ENCODE peak calls at places on chromosome 20, in four cellular contexts. L is esophagus muscularis mucosa, V is tibial artery, T is cardiac fibroblast. C is an unnamed sample.
A peak's percentile ranks its signal among the peaks of the same experiment; 100 is the strongest.

GRCh38 chr20:43662943-43663655 is 3.8 kb upstream of the MYBL2 start:
- DNase-seq in L (no peak), V (no peak), T (peak; percentile 11), C (no peak)

GRCh38 chr20:63070301-63070625 is 63.5 kb upstream of the BHLHE23 start:
- DNase-seq in L (no peak), V (no peak), T (no peak), C (no peak)

GRCh38 chr20:63520594-63520938 is at the start of gene PPDPF:
- DNase-seq in L (peak; percentile 94), V (peak; percentile 88), T (peak; percentile 83), C (no peak)

GRCh38 chr20:13274311-13274965 is 53.4 kb downstream of the ISM1 start:
- DNase-seq in L (no peak), V (no peak), T (no peak), C (no peak)

GRCh38 chr20:63625771-63626423 is 1.0 kb downstream of the GMEB2 start:
- DNase-seq in L (no peak), V (peak; percentile 73), T (peak; percentile 25), C (no peak)

GRCh38 chr20:25011831-25012241 is 19.3 kb upstream of the APMAP start:
- DNase-seq in L (no peak), V (peak; percentile 49), T (no peak), C (no peak)

GRCh38 chr20:57217802-57218201 is 48.6 kb downstream of the BMP7 start:
- DNase-seq in L (no peak), V (no peak), T (no peak), C (no peak)

GRCh38 chr20:60481742-60482133 is 523.5 kb downstream of the CDH26 start:
- DNase-seq in L (no peak), V (no peak), T (no peak), C (no peak)

GRCh38 chr20:64110411-64111068 is 3.2 kb upstream of the NPBWR2 start:
- DNase-seq in L (no peak), V (peak; percentile 48), T (no peak), C (no peak)

GRCh38 chr20:47676219-47676721 is 109.0 kb downstream of the SULF2 start:
- DNase-seq in L (no peak), V (peak; percentile 39), T (no peak), C (no peak)

GRCh38 chr20:2692886-2693285 is 306 bp downstream of the EBF4 start:
- DNase-seq in L (no peak), V (no peak), T (no peak), C (no peak)

GRCh38 chr20:45907219-45907948 is 4.6 kb downstream of the PLTP start:
- DNase-seq in L (no peak), V (no peak), T (no peak), C (no peak)

GRCh38 chr20:840858-841567 is 7.5 kb downstream of the FAM110A start:
- DNase-seq in L (no peak), V (no peak), T (no peak), C (no peak)

DNA sequence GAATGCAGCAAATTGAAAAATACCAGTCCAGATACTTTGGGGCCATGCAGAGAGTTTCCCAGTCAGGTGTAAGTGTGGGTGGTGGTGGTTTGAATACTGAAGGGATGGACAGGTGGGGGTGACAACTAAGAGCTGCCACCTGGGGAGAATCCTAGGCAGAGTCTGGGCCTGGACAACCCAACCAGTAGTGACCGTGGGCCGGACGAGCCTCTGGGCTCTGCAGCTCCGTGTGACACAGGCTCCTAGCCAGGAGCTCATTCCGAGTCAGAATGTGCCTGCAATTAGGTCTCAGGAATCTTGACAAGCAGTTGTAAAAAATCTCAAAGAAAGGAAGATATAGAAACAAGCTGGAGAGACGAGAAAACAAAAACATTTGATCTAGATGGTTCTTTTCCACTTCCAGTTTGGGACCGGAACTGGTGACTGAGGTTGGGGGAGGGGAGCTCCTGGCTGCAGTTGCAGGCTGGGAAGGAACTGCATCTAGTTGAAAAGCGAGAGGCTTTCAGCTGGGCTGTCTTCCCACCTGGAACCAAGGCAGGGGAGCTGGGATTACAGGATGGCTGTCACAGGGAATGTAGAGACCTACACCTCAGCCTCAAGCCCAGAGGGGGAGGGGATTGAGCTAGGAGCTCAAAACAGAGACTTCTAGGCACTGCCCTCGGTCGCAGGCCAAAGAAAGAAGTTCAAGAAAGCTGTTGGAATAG is 156.9 kb downstream of the PAX1 start:
- DNase-seq in L (no peak), V (no peak), T (no peak), C (no peak)
- H3K4me3 ChIP-seq in L (no peak overlapping the region), V (no peak overlapping the region), T (no peak overlapping the region), C (no peak overlapping the region)

DNA sequence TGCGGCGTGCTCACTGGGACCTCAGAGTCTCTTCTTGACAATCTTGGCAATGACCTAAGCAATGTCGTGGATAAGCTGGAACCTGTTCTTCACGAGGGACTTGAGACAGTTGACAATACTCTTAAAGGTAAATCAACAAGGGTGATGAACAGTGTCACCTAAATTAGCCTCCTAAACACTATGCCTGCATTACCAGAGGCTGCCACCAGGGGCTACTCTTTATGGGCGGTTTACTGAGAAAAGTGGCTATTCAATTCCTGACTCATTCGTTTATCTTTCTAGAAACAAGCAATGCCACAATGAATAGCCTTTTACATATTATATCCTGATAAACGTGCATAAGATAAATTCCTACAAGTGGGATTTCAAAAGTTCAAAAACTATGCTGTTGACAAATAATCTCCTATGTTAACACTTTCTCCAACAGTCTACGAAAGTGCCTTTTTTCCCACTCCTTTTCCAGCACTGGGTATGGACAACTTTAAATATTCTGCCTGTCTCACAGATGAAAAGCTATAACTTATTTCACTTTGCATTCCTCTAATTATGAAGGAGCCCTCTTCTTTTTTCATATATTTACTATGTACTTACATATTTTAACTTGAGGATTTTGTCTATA is 1.3 kb downstream of the BPIFA2 start:
- DNase-seq in L (no peak), V (no peak), T (peak; percentile 22), C (no peak)
- TF ChIP-seq CTCF in L (no peak), V (peak; percentile 8), T (peak; percentile 63), C (peak; percentile 61)

DNA sequence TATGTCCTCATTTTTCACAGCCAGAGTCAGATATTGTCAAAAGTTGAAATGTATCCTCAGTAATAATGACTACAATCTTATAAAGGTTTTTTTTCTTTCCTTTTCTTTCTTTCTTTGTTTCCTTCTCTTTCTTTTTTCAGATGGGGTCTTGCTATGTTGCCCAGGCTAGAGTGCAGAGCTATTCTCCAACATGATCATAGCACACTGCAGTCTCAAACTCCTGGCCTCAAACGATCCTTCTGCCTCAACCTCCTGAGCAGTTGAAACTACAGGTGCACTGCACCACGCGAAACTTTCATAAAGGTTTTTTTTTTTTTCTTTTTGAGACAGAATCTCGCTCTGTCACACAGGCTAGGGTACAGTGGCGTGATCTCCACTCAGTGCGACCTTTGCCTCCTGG is 31.1 kb upstream of the FOXA2 start:
- DNase-seq in L (no peak), V (no peak), T (no peak), C (no peak)
- H3K4me3 ChIP-seq in L (no peak overlapping the region), V (no peak overlapping the region), T (no peak overlapping the region), C (no peak overlapping the region)

GRCh38 chr20:37492945-37493344 is 28.1 kb upstream of the NNAT start:
- DNase-seq in L (no peak), V (no peak), T (no peak), C (no peak)
- TF ChIP-seq CTCF in L (no peak), V (no peak), T (no peak), C (no peak)

GRCh38 chr20:51562334-51563140 is 20.0 kb upstream of the NFATC2 start:
- DNase-seq in L (peak; percentile 95), V (peak; percentile 91), T (peak; percentile 92), C (peak; percentile 88)
- H3K4me3 ChIP-seq in L (peak overlapping the region; percentile 58), V (peak overlapping the region; percentile 61), T (peak overlapping the region; percentile 58), C (peak overlapping the region; percentile 59)